ENCODE peak calls at places on chromosomes 6 and 20, in five cellular contexts. Z is A549, I is psoas muscle, K is thoracic aorta, C is choroid plexus epithelial cell. M is an unnamed sample.

GRCh38 chr6:2384518-2384917 is 139.1 kb upstream of the GMDS start:
- DNase-seq in Z (no peak), I (no peak), K (no peak), C (no peak), M (no peak)

GRCh38 chr6:63999613-64000012 is 364.0 kb downstream of the PHF3 start:
- DNase-seq in Z (no peak), I (no peak), K (no peak), C (no peak), M (no peak)

GRCh38 chr6:127855542-127856159 is 45.2 kb downstream of the THEMIS start:
- DNase-seq in Z (no peak), I (no peak), K (no peak), C (peak), M (peak)

GRCh38 chr6:41668968-41669367 is 30.7 kb downstream of the MDFI start:
- DNase-seq in Z (no peak), I (no peak), K (no peak), C (no peak), M (no peak)

GRCh38 chr6:163355471-163355991 is 59.0 kb upstream of the QKI start:
- DNase-seq in Z (no peak), I (peak), K (no peak), C (peak), M (peak)

GRCh38 chr6:50899306-50899840 is 80.7 kb downstream of the TFAP2B start:
- DNase-seq in Z (no peak), I (no peak), K (no peak), C (peak), M (no peak)

GRCh38 chr6:104418125-104418524 is 441.6 kb downstream of the HACE1 start:
- DNase-seq in Z (no peak), I (no peak), K (no peak), C (no peak), M (no peak)

GRCh38 chr20:14622796-14623195 is 285.4 kb upstream of the FLRT3 start:
- DNase-seq in Z (peak), I (no peak), K (no peak), C (peak), M (peak)

GRCh38 chr6:147201885-147202515 is 2.2 kb upstream of the STXBP5 start:
- DNase-seq in Z (peak), I (peak), K (no peak), C (peak), M (peak)

GRCh38 chr20:38460040-38460623 is 12.5 kb upstream of the RALGAPB start:
- DNase-seq in Z (peak), I (no peak), K (no peak), C (peak), M (peak)

GRCh38 chr6:163964778-163965177 is 550.3 kb downstream of the QKI start:
- DNase-seq in Z (no peak), I (peak), K (no peak), C (no peak), M (no peak)

DNA sequence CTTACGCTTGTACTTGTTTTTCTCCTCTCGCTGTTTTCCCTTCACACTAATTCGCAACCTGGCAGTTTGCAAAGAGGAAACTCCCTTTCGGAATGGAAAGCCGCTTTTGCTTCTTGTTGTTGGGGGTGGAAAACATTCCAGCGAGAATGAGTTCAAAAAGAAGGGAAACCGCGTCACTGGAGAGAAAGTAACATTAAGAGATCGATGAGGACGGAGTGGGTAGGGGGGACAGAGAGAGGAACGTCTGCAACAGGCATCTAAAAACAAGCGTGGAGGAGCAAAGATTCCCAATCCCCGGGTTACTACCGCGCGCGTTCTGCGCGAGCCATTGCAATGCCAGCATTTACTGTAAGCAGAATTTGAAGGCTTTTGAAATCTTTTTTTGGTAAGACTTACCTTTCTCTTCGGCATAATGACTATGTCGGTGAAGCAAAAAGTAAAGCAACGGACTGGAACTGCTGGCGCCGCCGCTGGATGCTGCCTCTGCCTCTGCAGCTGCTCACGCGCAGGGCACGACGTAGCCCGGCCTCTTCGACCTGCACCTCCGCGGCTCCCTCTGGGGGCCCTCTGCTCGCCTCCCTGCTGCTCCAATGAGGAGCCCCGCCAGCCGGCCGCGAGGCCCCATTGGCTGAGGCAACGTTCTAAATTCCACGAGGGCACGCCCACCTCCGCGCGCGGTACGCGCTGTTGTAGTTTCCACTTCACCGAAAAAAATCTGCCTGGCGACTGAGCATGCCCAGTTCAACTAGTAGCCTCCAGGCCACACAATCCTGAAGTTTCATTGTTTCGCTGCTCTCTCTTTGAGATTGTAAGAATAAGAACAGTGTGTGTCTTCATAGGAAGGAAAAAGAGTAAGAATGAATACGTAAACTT is at the start of gene HMGN3:
- DNase-seq in Z (peak), I (peak), K (peak), C (peak), M (peak)
- TF ChIP-seq CTCF in Z (no peak), I (peak), K (peak), C (no peak), M (no peak)

DNA sequence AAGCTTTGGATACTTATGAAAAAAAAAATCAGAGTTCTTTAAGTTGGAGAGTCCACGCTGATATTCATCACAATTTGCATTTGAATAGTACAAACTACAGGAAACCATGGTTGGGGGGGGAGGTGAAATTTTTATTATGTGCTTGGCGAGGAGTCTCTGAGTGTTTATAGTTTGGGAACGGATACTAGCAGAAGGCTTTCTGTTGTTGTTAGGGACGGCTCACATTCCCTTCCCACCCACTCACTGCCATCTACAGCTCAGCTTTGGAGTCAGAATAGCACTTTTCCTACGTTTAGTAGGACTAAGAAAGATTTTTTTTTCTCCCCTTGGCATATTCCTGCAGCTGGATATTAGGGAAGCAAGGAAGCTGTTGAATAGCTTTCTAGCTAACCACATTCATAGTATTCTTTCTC is 235.0 kb upstream of the ZNF217 start:
- DNase-seq in Z (peak), I (no peak), K (no peak), C (peak), M (peak)
- H3K4me3 ChIP-seq in Z (peak), I (peak), K (peak), C (peak), M (peak)

GRCh38 chr20:19022791-19023448 is 189.5 kb upstream of the SLC24A3 start:
- DNase-seq in Z (no peak), I (no peak), K (no peak), C (no peak), M (no peak)

GRCh38 chr20:19021406-19022117 is 190.9 kb upstream of the SLC24A3 start:
- DNase-seq in Z (no peak), I (no peak), K (no peak), C (no peak), M (no peak)

GRCh38 chr20:19017104-19017690 is 195.2 kb upstream of the SLC24A3 start:
- DNase-seq in Z (no peak), I (no peak), K (no peak), C (no peak), M (no peak)

GRCh38 chr20:19022118-19022575 is 190.3 kb upstream of the SLC24A3 start:
- DNase-seq in Z (no peak), I (no peak), K (no peak), C (no peak), M (no peak)

GRCh38 chr20:19019734-19020364 is 192.6 kb upstream of the SLC24A3 start:
- DNase-seq in Z (no peak), I (no peak), K (no peak), C (no peak), M (no peak)
- TF ChIP-seq CTCF in Z (no peak), I (no peak), K (no peak), C (no peak), M (no peak)

GRCh38 chr6:16109659-16110300 is 19.1 kb upstream of the MYLIP start:
- DNase-seq in Z (no peak), I (no peak), K (no peak), C (no peak), M (no peak)
- H3K4me3 ChIP-seq in Z (no peak), I (no peak), K (no peak), C (no peak), M (no peak)

GRCh38 chr20:4063631-4064030 is 48.3 kb upstream of the RNF24 start:
- DNase-seq in Z (no peak), I (no peak), K (no peak), C (peak), M (no peak)
- TF ChIP-seq CTCF in Z (no peak), I (no peak), K (no peak), C (peak), M (no peak)

DNA sequence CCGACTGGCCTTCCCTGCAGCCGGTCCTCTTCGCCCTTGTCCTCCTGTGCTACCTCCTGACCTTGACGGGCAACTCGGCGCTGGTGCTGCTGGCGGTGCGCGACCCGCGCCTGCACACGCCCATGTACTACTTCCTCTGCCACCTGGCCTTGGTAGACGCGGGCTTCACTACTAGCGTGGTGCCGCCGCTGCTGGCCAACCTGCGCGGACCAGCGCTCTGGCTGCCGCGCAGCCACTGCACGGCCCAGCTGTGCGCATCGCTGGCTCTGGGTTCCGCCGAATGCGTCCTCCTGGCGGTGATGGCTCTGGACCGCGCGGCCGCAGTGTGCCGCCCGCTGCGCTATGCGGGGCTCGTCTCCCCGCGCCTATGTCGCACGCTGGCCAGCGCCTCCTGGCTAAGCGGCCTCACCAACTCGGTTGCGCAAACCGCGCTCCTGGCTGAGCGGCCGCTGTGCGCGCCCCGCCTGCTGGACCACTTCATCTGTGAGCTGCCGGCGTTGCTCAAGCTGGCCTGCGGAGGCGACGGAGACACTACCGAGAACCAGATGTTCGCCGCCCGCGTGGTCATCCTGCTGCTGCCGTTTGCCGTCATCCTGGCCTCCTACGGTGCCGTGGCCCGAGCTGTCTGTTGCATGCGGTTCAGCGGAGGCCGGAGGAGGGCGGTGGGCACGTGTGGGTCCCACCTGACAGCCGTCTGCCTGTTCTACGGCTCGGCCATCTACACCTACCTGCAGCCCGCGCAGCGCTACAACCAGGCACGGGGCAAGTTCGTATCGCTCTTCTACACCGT is 6.1 kb downstream of the UBD start:
- DNase-seq in Z (no peak), I (peak), K (peak), C (peak), M (peak)
- H3K4me3 ChIP-seq in Z (no peak), I (peak), K (peak), C (peak), M (no peak)